ENCODE peak calls at places on chromosomes 1 and 21, in six cellular contexts. Z is fibroblast of lung, A is lower lobe of right lung, D is sigmoid colon, Q is brain microvascular endothelial cell, C is colonic mucosa. H is an unnamed sample.
A peak's percentile ranks its signal among the peaks of the same experiment; 100 is the strongest.

GRCh38 chr1:68188644-68189340 is 43.5 kb downstream of the WLS start:
- DNase-seq in Z (no peak), A (no peak), D (no peak), Q (no peak), C (no peak), H (no peak)

GRCh38 chr1:70497152-70497551 is 86.1 kb downstream of the CTH start:
- DNase-seq in Z (no peak), A (no peak), D (no peak), Q (no peak), C (no peak), H (no peak)

GRCh38 chr1:26692793-26693490 is 2.9 kb upstream of the ARID1A start:
- DNase-seq in Z (peak; percentile 99), A (peak; percentile 94), D (peak; percentile 98), Q (peak; percentile 97), C (peak; percentile 99), H (peak; percentile 98)

GRCh38 chr1:2050793-2051682 is 827 bp downstream of the PRKCZ start:
- DNase-seq in Z (no peak), A (no peak), D (no peak), Q (no peak), C (no peak), H (no peak)

GRCh38 chr1:182784556-182785171 is 4.9 kb upstream of the NPL start:
- DNase-seq in Z (peak; percentile 69), A (no peak), D (no peak), Q (peak; percentile 33), C (peak; percentile 24), H (peak; percentile 57)

GRCh38 chr1:18539171-18539570 is 58.4 kb downstream of the KLHDC7A start:
- DNase-seq in Z (no peak), A (peak; percentile 88), D (no peak), Q (no peak), C (no peak), H (no peak)

GRCh38 chr21:41684381-41685245 is 82.2 kb downstream of the RIPK4 start:
- DNase-seq in Z (peak; percentile 33), A (no peak), D (no peak), Q (peak; percentile 47), C (no peak), H (peak; percentile 67)

GRCh38 chr1:39701092-39701460 is 9.8 kb upstream of the HPCAL4 start:
- DNase-seq in Z (peak; percentile 56), A (no peak), D (no peak), Q (peak; percentile 82), C (no peak), H (peak; percentile 56)

GRCh38 chr1:24928631-24929090 is 1.4 kb downstream of the RUNX3 start:
- DNase-seq in Z (no peak), A (no peak), D (peak; percentile 57), Q (no peak), C (no peak), H (no peak)

GRCh38 chr1:237166031-237166430 is 124.0 kb downstream of the RYR2 start:
- DNase-seq in Z (no peak), A (no peak), D (no peak), Q (no peak), C (no peak), H (no peak)

GRCh38 chr1:42221952-42222606 is 57.5 kb upstream of the GUCA2A start:
- DNase-seq in Z (peak; percentile 27), A (no peak), D (no peak), Q (peak; percentile 73), C (no peak), H (no peak)
- H3K4me3 ChIP-seq in Z (no peak overlapping the region), A (no peak overlapping the region), D (no peak overlapping the region), Q (no peak overlapping the region), C (no peak overlapping the region), H (no peak overlapping the region)

DNA sequence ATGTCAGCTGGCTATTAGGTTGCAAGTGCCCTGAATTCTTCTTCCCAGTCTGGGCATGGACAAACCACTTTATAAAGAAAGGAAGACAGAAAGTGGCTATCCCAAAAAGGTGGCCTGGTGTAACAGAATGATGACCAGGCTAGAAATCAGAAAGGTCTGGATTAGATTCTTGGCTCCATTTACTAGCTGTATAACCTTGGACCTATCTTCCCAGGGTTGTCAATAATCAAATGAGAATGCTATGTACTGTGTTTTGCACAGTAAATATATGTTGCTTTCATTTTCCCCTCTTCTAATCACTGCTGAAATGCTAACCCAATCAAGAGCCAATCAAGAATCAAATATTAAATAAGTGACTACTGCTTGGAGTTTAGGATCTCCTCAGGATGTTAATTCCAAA is 20.4 kb downstream of the RNF19B start:
- DNase-seq in Z (no peak), A (no peak), D (no peak), Q (no peak), C (no peak), H (no peak)
- TF ChIP-seq CTCF in Z (no peak), A (no peak), D (no peak), Q (no peak), C (no peak), H (no peak)

DNA sequence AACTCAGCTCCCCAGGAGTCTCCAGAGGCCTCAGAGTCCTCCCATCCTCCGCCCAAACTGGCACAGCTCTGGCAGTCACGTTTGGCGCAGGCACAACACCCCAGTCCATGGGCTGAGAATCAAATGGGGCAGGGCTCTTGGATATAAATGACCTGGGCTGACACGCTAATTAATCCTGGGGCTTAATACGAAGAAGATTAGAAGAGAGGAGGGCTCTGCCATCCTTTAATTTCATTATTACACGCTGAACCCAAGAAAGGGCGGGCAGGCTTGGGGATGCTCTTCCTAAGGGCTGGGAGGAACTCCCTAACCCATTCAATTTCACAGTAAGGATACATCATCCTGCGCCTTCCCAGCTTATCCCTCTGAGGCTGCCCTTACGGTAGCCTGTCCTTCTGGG is 2.4 kb downstream of the GRIK3 start:
- DNase-seq in Z (no peak), A (no peak), D (no peak), Q (no peak), C (no peak), H (no peak)
- H3K4me3 ChIP-seq in Z (no peak overlapping the region), A (no peak overlapping the region), D (peak overlapping the region; percentile 30), Q (no peak overlapping the region), C (no peak overlapping the region), H (no peak overlapping the region)

DNA sequence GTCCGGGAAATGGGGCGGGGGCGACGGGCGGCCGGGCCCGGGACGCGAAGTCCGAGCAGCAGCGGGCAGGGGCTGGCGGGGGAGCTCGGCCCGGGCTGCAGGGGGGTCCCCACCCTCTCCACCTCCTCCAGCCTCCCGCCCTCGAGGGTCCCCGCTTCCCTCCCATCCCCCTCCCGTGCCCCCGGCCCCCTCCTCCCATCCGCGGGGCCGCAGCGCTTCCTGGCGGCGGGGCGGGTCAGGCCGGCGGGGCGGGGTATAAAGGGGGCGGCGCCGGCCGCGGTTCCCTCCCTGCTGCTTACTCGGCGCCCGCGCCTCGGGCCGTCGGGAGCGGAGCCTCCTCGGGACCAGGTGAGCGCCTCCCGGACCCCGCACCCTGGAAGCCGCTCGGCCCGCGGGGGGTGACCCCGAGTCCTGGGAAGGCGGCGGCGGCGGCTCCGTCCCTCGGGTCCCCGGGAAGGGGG is at the start of gene COL6A2:
- DNase-seq in Z (peak; percentile 64), A (peak; percentile 55), D (peak; percentile 91), Q (peak; percentile 36), C (peak; percentile 40), H (peak; percentile 72)
- TF ChIP-seq CTCF in Z (peak; percentile 14), A (peak; percentile 22), D (no peak), Q (peak; percentile 2), C (peak; percentile 16), H (no peak)

GRCh38 chr1:12461764-12462163 is 156.2 kb downstream of the DHRS3 start:
- DNase-seq in Z (no peak), A (no peak), D (no peak), Q (no peak), C (no peak), H (no peak)
- H3K4me3 ChIP-seq in Z (no peak overlapping the region), A (no peak overlapping the region), D (no peak overlapping the region), Q (no peak overlapping the region), C (no peak overlapping the region), H (no peak overlapping the region)

GRCh38 chr1:8165595-8166360 is 139.7 kb upstream of the ERRFI1 start:
- DNase-seq in Z (no peak), A (peak; percentile 1), D (no peak), Q (no peak), C (no peak), H (no peak)
- TF ChIP-seq CTCF in Z (no peak), A (no peak), D (no peak), Q (peak; percentile 42), C (no peak), H (peak; percentile 16)

GRCh38 chr1:12080156-12080555 is 17.1 kb downstream of the TNFRSF8 start:
- DNase-seq in Z (no peak), A (no peak), D (no peak), Q (no peak), C (no peak), H (no peak)

GRCh38 chr1:12082988-12083387 is 19.9 kb downstream of the TNFRSF8 start:
- DNase-seq in Z (no peak), A (no peak), D (no peak), Q (no peak), C (no peak), H (no peak)

GRCh38 chr1:12081648-12082396 is 18.7 kb downstream of the TNFRSF8 start:
- DNase-seq in Z (no peak), A (no peak), D (no peak), Q (no peak), C (no peak), H (no peak)

GRCh38 chr1:12078938-12079861 is 16.1 kb downstream of the TNFRSF8 start:
- DNase-seq in Z (peak; percentile 58), A (no peak), D (no peak), Q (peak; percentile 43), C (peak; percentile 25), H (peak; percentile 51)

GRCh38 chr1:12080773-12081556 is 17.9 kb downstream of the TNFRSF8 start:
- DNase-seq in Z (no peak), A (no peak), D (no peak), Q (no peak), C (no peak), H (no peak)
- H3K4me3 ChIP-seq in Z (no peak overlapping the region), A (no peak overlapping the region), D (no peak overlapping the region), Q (no peak overlapping the region), C (no peak overlapping the region), H (no peak overlapping the region)